ENCODE peak calls at places on chromosomes 12 and 14, in ten cellular contexts. One of them, this sample, is unnamed.

GRCh38 chr14:87629788-87630187 is 363.2 kb downstream of the GALC start:
- DNase-seq in GM10248: no peak
- DNase-seq in stomach: no peak
- DNase-seq in AG04449: no peak
- DNase-seq in pancreas: no peak
- DNase-seq in CD4-positive, alpha-beta T cell: no peak
- DNase-seq in heart left ventricle: no peak
- DNase-seq in sigmoid colon: no peak
- DNase-seq in heart right ventricle: no peak
- DNase-seq in GM13976: no peak
- DNase-seq in this sample: no peak

GRCh38 chr12:106174876-106175275 is 36.1 kb upstream of the NUAK1 start:
- DNase-seq in GM10248: no peak
- DNase-seq in stomach: no peak
- DNase-seq in AG04449: no peak
- DNase-seq in pancreas: no peak
- DNase-seq in CD4-positive, alpha-beta T cell: no peak
- DNase-seq in heart left ventricle: no peak
- DNase-seq in sigmoid colon: no peak
- DNase-seq in heart right ventricle: no peak
- DNase-seq in GM13976: no peak
- DNase-seq in this sample: no peak

GRCh38 chr14:98548071-98548686 is 723.8 kb downstream of the BCL11B start:
- DNase-seq in GM10248: no peak
- DNase-seq in stomach: no peak
- DNase-seq in AG04449: no peak
- DNase-seq in pancreas: no peak
- DNase-seq in CD4-positive, alpha-beta T cell: no peak
- DNase-seq in heart left ventricle: no peak
- DNase-seq in sigmoid colon: no peak
- DNase-seq in heart right ventricle: no peak
- DNase-seq in GM13976: no peak
- DNase-seq in this sample: no peak

GRCh38 chr14:102185360-102185759 is 45.7 kb downstream of the WDR20 start:
- DNase-seq in GM10248: no peak
- DNase-seq in stomach: peak; percentile 58
- DNase-seq in AG04449: no peak
- DNase-seq in pancreas: no peak
- DNase-seq in CD4-positive, alpha-beta T cell: no peak
- DNase-seq in heart left ventricle: no peak
- DNase-seq in sigmoid colon: peak; percentile 8
- DNase-seq in heart right ventricle: no peak
- DNase-seq in GM13976: no peak
- DNase-seq in this sample: no peak

GRCh38 chr14:103868242-103868897 is 21.0 kb upstream of the PPP1R13B start:
- DNase-seq in GM10248: no peak
- DNase-seq in stomach: no peak
- DNase-seq in AG04449: no peak
- DNase-seq in pancreas: peak; percentile 42
- DNase-seq in CD4-positive, alpha-beta T cell: no peak
- DNase-seq in heart left ventricle: no peak
- DNase-seq in sigmoid colon: no peak
- DNase-seq in heart right ventricle: no peak
- DNase-seq in GM13976: no peak
- DNase-seq in this sample: no peak

GRCh38 chr14:101828038-101828437 is 66.5 kb downstream of the PPP2R5C start:
- DNase-seq in GM10248: no peak
- DNase-seq in stomach: no peak
- DNase-seq in AG04449: no peak
- DNase-seq in pancreas: no peak
- DNase-seq in CD4-positive, alpha-beta T cell: no peak
- DNase-seq in heart left ventricle: no peak
- DNase-seq in sigmoid colon: no peak
- DNase-seq in heart right ventricle: no peak
- DNase-seq in GM13976: no peak
- DNase-seq in this sample: no peak

GRCh38 chr14:96039633-96040311 is 610 bp downstream of the C14orf132 start:
- DNase-seq in GM10248: no peak
- DNase-seq in stomach: no peak
- DNase-seq in AG04449: no peak
- DNase-seq in pancreas: peak; percentile 69
- DNase-seq in CD4-positive, alpha-beta T cell: no peak
- DNase-seq in heart left ventricle: peak; percentile 62
- DNase-seq in sigmoid colon: peak; percentile 70
- DNase-seq in heart right ventricle: no peak
- DNase-seq in GM13976: peak; percentile 44
- DNase-seq in this sample: no peak

GRCh38 chr12:53483225-53483978 is 15.9 kb downstream of the MAP3K12 start:
- DNase-seq in GM10248: no peak
- DNase-seq in stomach: no peak
- DNase-seq in AG04449: no peak
- DNase-seq in pancreas: no peak
- DNase-seq in CD4-positive, alpha-beta T cell: no peak
- DNase-seq in heart left ventricle: no peak
- DNase-seq in sigmoid colon: peak; percentile 67
- DNase-seq in heart right ventricle: no peak
- DNase-seq in GM13976: no peak
- DNase-seq in this sample: no peak

GRCh38 chr14:103594265-103594664 is 31.5 kb downstream of the COA8 start:
- DNase-seq in GM10248: no peak
- DNase-seq in stomach: no peak
- DNase-seq in AG04449: no peak
- DNase-seq in pancreas: no peak
- DNase-seq in CD4-positive, alpha-beta T cell: no peak
- DNase-seq in heart left ventricle: no peak
- DNase-seq in sigmoid colon: peak; percentile 74
- DNase-seq in heart right ventricle: peak; percentile 49
- DNase-seq in GM13976: no peak
- DNase-seq in this sample: no peak

GRCh38 chr14:78595797-78596196 is 425.6 kb downstream of the NRXN3 start:
- DNase-seq in GM10248: no peak
- DNase-seq in stomach: no peak
- DNase-seq in AG04449: no peak
- DNase-seq in pancreas: no peak
- DNase-seq in CD4-positive, alpha-beta T cell: no peak
- DNase-seq in heart left ventricle: no peak
- DNase-seq in sigmoid colon: no peak
- DNase-seq in heart right ventricle: no peak
- DNase-seq in GM13976: no peak
- DNase-seq in this sample: no peak

GRCh38 chr14:31326111-31326510 is 94.2 kb downstream of the HEATR5A start:
- DNase-seq in GM10248: no peak
- DNase-seq in stomach: no peak
- DNase-seq in AG04449: no peak
- DNase-seq in pancreas: no peak
- DNase-seq in CD4-positive, alpha-beta T cell: no peak
- DNase-seq in heart left ventricle: no peak
- DNase-seq in sigmoid colon: no peak
- DNase-seq in heart right ventricle: no peak
- DNase-seq in GM13976: no peak
- DNase-seq in this sample: no peak
- TF ChIP-seq CTCF in GM10248: peak; percentile 25
- TF ChIP-seq CTCF in stomach: no peak
- TF ChIP-seq CTCF in AG04449: no peak
- TF ChIP-seq CTCF in pancreas: no peak
- TF ChIP-seq CTCF in CD4-positive, alpha-beta T cell: peak; percentile 25
- TF ChIP-seq CTCF in heart left ventricle: no peak
- TF ChIP-seq CTCF in sigmoid colon: no peak
- TF ChIP-seq CTCF in heart right ventricle: no peak
- TF ChIP-seq CTCF in GM13976: no peak
- TF ChIP-seq CTCF in this sample: no peak

DNA sequence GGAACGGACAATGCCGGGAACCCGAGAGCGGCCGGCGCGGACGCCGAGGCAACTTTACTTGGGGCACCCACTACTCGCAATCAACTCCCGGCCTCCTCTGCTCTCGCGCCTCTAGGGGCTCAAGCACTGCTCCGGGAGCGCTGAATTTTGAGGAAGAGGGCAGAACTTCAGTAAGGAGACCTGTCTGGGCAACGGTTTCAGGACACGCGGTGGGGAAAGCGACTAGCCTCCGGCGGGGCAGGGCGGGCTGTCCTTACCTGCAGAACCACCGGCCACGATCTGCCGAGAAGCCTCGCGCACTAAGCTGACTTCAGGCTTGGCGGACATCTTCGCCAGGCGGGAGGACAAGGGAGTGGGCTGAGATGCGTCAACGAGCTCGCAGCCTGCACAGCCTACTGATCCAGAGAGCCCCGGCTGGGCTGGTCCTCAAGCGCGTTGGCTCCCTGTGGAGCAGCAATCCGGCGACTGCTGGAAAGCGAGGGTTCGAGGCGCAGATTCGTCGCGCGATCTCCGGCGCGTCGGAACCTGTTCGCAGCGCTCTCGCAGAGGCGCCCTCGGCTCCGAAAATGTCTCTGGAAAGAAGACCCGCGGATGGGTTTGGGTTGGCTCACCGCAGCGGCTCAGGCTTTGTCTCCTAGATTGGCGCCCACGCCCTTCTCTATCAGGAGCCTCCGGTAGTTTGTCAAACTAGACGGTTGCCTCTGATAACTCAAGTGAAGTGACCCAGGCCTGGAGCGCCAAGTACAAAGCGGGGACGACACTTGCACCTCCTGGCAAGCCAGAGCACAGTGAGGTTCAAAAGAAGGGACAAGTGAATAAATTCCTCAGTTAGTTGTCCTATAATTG is at the start of gene SLC25A21:
- DNase-seq in GM10248: no peak
- DNase-seq in stomach: peak; percentile 77
- DNase-seq in AG04449: no peak
- DNase-seq in pancreas: peak; percentile 91
- DNase-seq in CD4-positive, alpha-beta T cell: no peak
- DNase-seq in heart left ventricle: peak; percentile 84
- DNase-seq in sigmoid colon: peak; percentile 87
- DNase-seq in heart right ventricle: peak; percentile 69
- DNase-seq in GM13976: no peak
- DNase-seq in this sample: no peak
- TF ChIP-seq CTCF in GM10248: no peak
- TF ChIP-seq CTCF in stomach: no peak
- TF ChIP-seq CTCF in AG04449: peak; percentile 24
- TF ChIP-seq CTCF in pancreas: no peak
- TF ChIP-seq CTCF in CD4-positive, alpha-beta T cell: no peak
- TF ChIP-seq CTCF in heart left ventricle: peak; percentile 22
- TF ChIP-seq CTCF in sigmoid colon: no peak
- TF ChIP-seq CTCF in heart right ventricle: peak; percentile 26
- TF ChIP-seq CTCF in GM13976: no peak
- TF ChIP-seq CTCF in this sample: no peak

DNA sequence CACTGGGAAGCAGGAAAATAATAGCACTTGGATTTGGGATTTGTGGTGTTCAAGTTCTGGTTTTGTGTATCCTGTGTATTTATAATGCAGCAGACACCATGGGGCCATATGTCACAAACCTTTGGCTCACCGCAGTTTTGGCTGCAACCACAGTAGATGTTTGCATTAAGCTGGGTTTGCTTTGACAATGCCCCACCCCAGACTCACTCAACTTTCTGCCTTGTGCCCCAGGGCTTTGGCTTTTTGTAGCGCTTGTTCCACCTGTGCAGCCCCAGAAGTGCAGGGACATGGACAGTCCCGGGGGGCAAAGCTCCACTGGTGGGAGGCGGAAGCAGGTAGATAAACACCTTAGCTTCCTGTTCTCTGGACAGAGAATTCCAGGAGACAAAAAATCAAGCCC is 446.9 kb downstream of the MED13L start:
- DNase-seq in GM10248: no peak
- DNase-seq in stomach: no peak
- DNase-seq in AG04449: no peak
- DNase-seq in pancreas: no peak
- DNase-seq in CD4-positive, alpha-beta T cell: no peak
- DNase-seq in heart left ventricle: no peak
- DNase-seq in sigmoid colon: no peak
- DNase-seq in heart right ventricle: no peak
- DNase-seq in GM13976: no peak
- DNase-seq in this sample: no peak
- TF ChIP-seq CTCF in GM10248: no peak
- TF ChIP-seq CTCF in stomach: no peak
- TF ChIP-seq CTCF in AG04449: no peak
- TF ChIP-seq CTCF in pancreas: no peak
- TF ChIP-seq CTCF in CD4-positive, alpha-beta T cell: no peak
- TF ChIP-seq CTCF in heart left ventricle: no peak
- TF ChIP-seq CTCF in sigmoid colon: no peak
- TF ChIP-seq CTCF in heart right ventricle: no peak
- TF ChIP-seq CTCF in GM13976: no peak
- TF ChIP-seq CTCF in this sample: no peak

GRCh38 chr12:56258068-56258819 is at the start of gene ANKRD52:
- DNase-seq in GM10248: peak; percentile 96
- DNase-seq in stomach: peak; percentile 78
- DNase-seq in AG04449: no peak
- DNase-seq in pancreas: peak; percentile 87
- DNase-seq in CD4-positive, alpha-beta T cell: peak; percentile 73
- DNase-seq in heart left ventricle: peak; percentile 90
- DNase-seq in sigmoid colon: peak; percentile 87
- DNase-seq in heart right ventricle: peak; percentile 71
- DNase-seq in GM13976: peak; percentile 97
- DNase-seq in this sample: peak; percentile 98

GRCh38 chr12:56257491-56258067 is 605 bp downstream of the ANKRD52 start:
- DNase-seq in GM10248: no peak
- DNase-seq in stomach: no peak
- DNase-seq in AG04449: no peak
- DNase-seq in pancreas: no peak
- DNase-seq in CD4-positive, alpha-beta T cell: no peak
- DNase-seq in heart left ventricle: no peak
- DNase-seq in sigmoid colon: no peak
- DNase-seq in heart right ventricle: no peak
- DNase-seq in GM13976: peak; percentile 51
- DNase-seq in this sample: no peak

GRCh38 chr12:56257071-56257470 is 1.1 kb downstream of the ANKRD52 start:
- DNase-seq in GM10248: no peak
- DNase-seq in stomach: no peak
- DNase-seq in AG04449: no peak
- DNase-seq in pancreas: no peak
- DNase-seq in CD4-positive, alpha-beta T cell: no peak
- DNase-seq in heart left ventricle: no peak
- DNase-seq in sigmoid colon: no peak
- DNase-seq in heart right ventricle: no peak
- DNase-seq in GM13976: no peak
- DNase-seq in this sample: no peak

GRCh38 chr12:56255671-56256070 is 2.5 kb downstream of the ANKRD52 start:
- DNase-seq in GM10248: no peak
- DNase-seq in stomach: no peak
- DNase-seq in AG04449: no peak
- DNase-seq in pancreas: peak; percentile 7
- DNase-seq in CD4-positive, alpha-beta T cell: no peak
- DNase-seq in heart left ventricle: no peak
- DNase-seq in sigmoid colon: no peak
- DNase-seq in heart right ventricle: no peak
- DNase-seq in GM13976: no peak
- DNase-seq in this sample: no peak

DNA sequence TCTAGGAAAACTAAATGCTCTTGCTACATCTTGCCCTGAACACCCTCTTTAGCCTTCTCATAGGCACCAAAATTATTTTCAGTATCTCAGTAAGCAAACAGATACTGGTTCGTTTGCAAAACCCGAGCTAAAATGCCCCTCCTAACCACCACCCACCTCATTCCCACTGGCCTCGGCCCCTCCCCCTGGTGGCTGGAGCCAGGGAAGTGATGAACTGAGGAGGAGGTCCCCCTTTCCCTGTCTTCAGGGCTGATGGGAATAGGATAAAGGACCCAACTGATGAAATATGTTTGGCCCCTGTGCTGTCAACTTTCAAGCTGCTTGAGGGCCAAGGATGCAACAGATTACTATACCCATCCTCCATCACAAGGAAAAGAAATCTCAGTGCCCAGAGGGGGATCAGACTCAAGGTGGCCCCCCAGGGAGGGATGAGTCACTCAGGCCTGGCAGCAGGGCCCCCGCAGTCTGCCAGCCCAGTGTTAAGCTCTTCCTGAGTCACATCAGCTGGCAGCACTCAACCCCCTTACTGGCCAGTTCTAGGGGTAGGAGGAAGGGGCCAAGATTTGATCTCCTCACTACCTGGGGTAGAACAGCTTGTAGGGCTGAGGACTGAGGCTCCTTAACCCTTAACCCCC is 1.7 kb downstream of the ANKRD52 start:
- DNase-seq in GM10248: no peak
- DNase-seq in stomach: no peak
- DNase-seq in AG04449: no peak
- DNase-seq in pancreas: no peak
- DNase-seq in CD4-positive, alpha-beta T cell: no peak
- DNase-seq in heart left ventricle: no peak
- DNase-seq in sigmoid colon: no peak
- DNase-seq in heart right ventricle: no peak
- DNase-seq in GM13976: peak; percentile 26
- DNase-seq in this sample: no peak
- TF ChIP-seq CTCF in GM10248: no peak
- TF ChIP-seq CTCF in stomach: no peak
- TF ChIP-seq CTCF in AG04449: peak; percentile 21
- TF ChIP-seq CTCF in pancreas: no peak
- TF ChIP-seq CTCF in CD4-positive, alpha-beta T cell: no peak
- TF ChIP-seq CTCF in heart left ventricle: peak; percentile 5
- TF ChIP-seq CTCF in sigmoid colon: no peak
- TF ChIP-seq CTCF in heart right ventricle: no peak
- TF ChIP-seq CTCF in GM13976: no peak
- TF ChIP-seq CTCF in this sample: no peak

This sample was measured in GM13977.